ENCODE peak calls at places on chromosomes 4 and X, in four cellular contexts. J, C, M and T are unnamed samples.

GRCh38 chrX:19846995-19847790 is 40.2 kb downstream of the SH3KBP1 start:
- DNase-seq in J (no peak), C (peak), M (no peak), T (no peak)

GRCh38 chrX:42778096-42778495 is at the start of gene PPP1R2C:
- DNase-seq in J (peak), C (no peak), M (no peak), T (no peak)

GRCh38 chr4:162392938-162393337 is 229.1 kb upstream of the FSTL5 start:
- DNase-seq in J (no peak), C (no peak), M (no peak), T (no peak)

GRCh38 chr4:168574581-168575295 is 77.9 kb downstream of the PALLD start:
- DNase-seq in J (no peak), C (no peak), M (no peak), T (no peak)

GRCh38 chr4:1348014-1348513 is 1.1 kb downstream of the UVSSA start:
- DNase-seq in J (no peak), C (no peak), M (no peak), T (no peak)

GRCh38 chr4:108443585-108443984 is 176.8 kb upstream of the RPL34 start:
- DNase-seq in J (no peak), C (no peak), M (no peak), T (no peak)

GRCh38 chr4:71290074-71290473 is 48.7 kb upstream of the SLC4A4 start:
- DNase-seq in J (no peak), C (no peak), M (no peak), T (no peak)

GRCh38 chrX:132022115-132022862 is 813 bp upstream of the STK26 start:
- DNase-seq in J (no peak), C (no peak), M (no peak), T (no peak)